ENCODE peak calls at places on chromosomes 2 and 18, in seven cellular contexts. Q is AG04449, G is tibial nerve, Y is upper lobe of left lung, C is mesendoderm, S is dorsolateral prefrontal cortex, A is upper lobe of right lung. I is an unnamed sample.

GRCh38 chr18:55239764-55240163 is 280.5 kb upstream of the CCDC68 start:
- DNase-seq in Q (no peak), G (no peak), Y (no peak), C (no peak), S (no peak), A (no peak), I (no peak)

GRCh38 chr2:85989288-85989865 is 100.6 kb upstream of the ST3GAL5 start:
- DNase-seq in Q (no peak), G (no peak), Y (no peak), C (no peak), S (no peak), A (no peak), I (no peak)

GRCh38 chr2:23669413-23670244 is 257.3 kb downstream of the ATAD2B start:
- DNase-seq in Q (no peak), G (peak; percentile 62), Y (no peak), C (peak; percentile 27), S (no peak), A (peak; percentile 80), I (peak; percentile 66)

GRCh38 chr2:67289921-67290371 is 107.2 kb upstream of the ETAA1 start:
- DNase-seq in Q (peak; percentile 72), G (no peak), Y (no peak), C (no peak), S (no peak), A (no peak), I (peak; percentile 48)

GRCh38 chr2:239297142-239298125 is 103.4 kb downstream of the HDAC4 start:
- DNase-seq in Q (no peak), G (no peak), Y (no peak), C (no peak), S (peak; percentile 25), A (peak; percentile 52), I (no peak)

GRCh38 chr2:86143926-86144685 is 38.1 kb downstream of the PTCD3 start:
- DNase-seq in Q (no peak), G (no peak), Y (no peak), C (no peak), S (no peak), A (no peak), I (no peak)

GRCh38 chr2:47662547-47662946 is 120.4 kb upstream of the MSH6 start:
- DNase-seq in Q (no peak), G (no peak), Y (no peak), C (no peak), S (no peak), A (no peak), I (no peak)

GRCh38 chr2:149115781-149116180 is 77.3 kb downstream of the LYPD6B start:
- DNase-seq in Q (no peak), G (no peak), Y (no peak), C (no peak), S (no peak), A (no peak), I (no peak)

GRCh38 chr2:85784474-85784986 is 30.7 kb downstream of the ATOH8 start:
- DNase-seq in Q (no peak), G (no peak), Y (no peak), C (no peak), S (no peak), A (peak; percentile 25), I (no peak)

GRCh38 chr2:29420484-29420883 is 305.3 kb downstream of the CLIP4 start:
- DNase-seq in Q (no peak), G (no peak), Y (no peak), C (no peak), S (no peak), A (no peak), I (no peak)

GRCh38 chr2:3101016-3101703 is 276.5 kb downstream of the EIPR1 start:
- DNase-seq in Q (no peak), G (no peak), Y (no peak), C (no peak), S (no peak), A (no peak), I (no peak)

GRCh38 chr2:219570924-219571310 is 422 bp downstream of the OBSL1 start:
- DNase-seq in Q (no peak), G (no peak), Y (peak; percentile 86), C (no peak), S (no peak), A (peak; percentile 69), I (no peak)

GRCh38 chr2:74935883-74936483 is 22.5 kb upstream of the POLE4 start:
- DNase-seq in Q (no peak), G (no peak), Y (no peak), C (no peak), S (no peak), A (no peak), I (no peak)

GRCh38 chr2:85430780-85431601 is 12.5 kb downstream of the SH2D6 start:
- DNase-seq in Q (no peak), G (no peak), Y (no peak), C (peak; percentile 95), S (peak; percentile 72), A (no peak), I (no peak)

GRCh38 chr2:230795856-230796255 is 68.9 kb upstream of the ITM2C start:
- DNase-seq in Q (no peak), G (peak; percentile 66), Y (no peak), C (no peak), S (no peak), A (no peak), I (peak; percentile 40)

GRCh38 chr2:113848758-113849460 is 41.0 kb upstream of the ACTR3 start:
- DNase-seq in Q (no peak), G (no peak), Y (no peak), C (no peak), S (no peak), A (no peak), I (no peak)

GRCh38 chr2:166067204-166067603 is 60.6 kb downstream of the SCN1A start:
- DNase-seq in Q (no peak), G (no peak), Y (no peak), C (no peak), S (no peak), A (no peak), I (no peak)

GRCh38 chr18:14943967-14944636 is 196.1 kb downstream of the ANKRD30B start:
- DNase-seq in Q (no peak), G (no peak), Y (no peak), C (peak; percentile 1), S (no peak), A (no peak), I (no peak)

GRCh38 chr18:57889841-57890240 is 86.7 kb upstream of the ATP8B1 start:
- DNase-seq in Q (no peak), G (no peak), Y (no peak), C (no peak), S (no peak), A (no peak), I (no peak)

GRCh38 chr2:18435425-18436037 is 124.9 kb downstream of the RDH14 start:
- DNase-seq in Q (no peak), G (peak; percentile 57), Y (no peak), C (peak; percentile 63), S (no peak), A (no peak), I (no peak)

GRCh38 chr2:229178117-229178516 is 93.0 kb downstream of the PID1 start:
- DNase-seq in Q (no peak), G (no peak), Y (no peak), C (no peak), S (no peak), A (no peak), I (no peak)

GRCh38 chr2:193517615-193518014 is 1322.9 kb upstream of the TMEFF2 start:
- DNase-seq in Q (no peak), G (no peak), Y (no peak), C (no peak), S (no peak), A (no peak), I (no peak)

GRCh38 chr2:207676827-207677354 is 34.5 kb upstream of the CCNYL1 start:
- DNase-seq in Q (peak; percentile 64), G (no peak), Y (no peak), C (peak; percentile 55), S (no peak), A (no peak), I (peak; percentile 46)

DNA sequence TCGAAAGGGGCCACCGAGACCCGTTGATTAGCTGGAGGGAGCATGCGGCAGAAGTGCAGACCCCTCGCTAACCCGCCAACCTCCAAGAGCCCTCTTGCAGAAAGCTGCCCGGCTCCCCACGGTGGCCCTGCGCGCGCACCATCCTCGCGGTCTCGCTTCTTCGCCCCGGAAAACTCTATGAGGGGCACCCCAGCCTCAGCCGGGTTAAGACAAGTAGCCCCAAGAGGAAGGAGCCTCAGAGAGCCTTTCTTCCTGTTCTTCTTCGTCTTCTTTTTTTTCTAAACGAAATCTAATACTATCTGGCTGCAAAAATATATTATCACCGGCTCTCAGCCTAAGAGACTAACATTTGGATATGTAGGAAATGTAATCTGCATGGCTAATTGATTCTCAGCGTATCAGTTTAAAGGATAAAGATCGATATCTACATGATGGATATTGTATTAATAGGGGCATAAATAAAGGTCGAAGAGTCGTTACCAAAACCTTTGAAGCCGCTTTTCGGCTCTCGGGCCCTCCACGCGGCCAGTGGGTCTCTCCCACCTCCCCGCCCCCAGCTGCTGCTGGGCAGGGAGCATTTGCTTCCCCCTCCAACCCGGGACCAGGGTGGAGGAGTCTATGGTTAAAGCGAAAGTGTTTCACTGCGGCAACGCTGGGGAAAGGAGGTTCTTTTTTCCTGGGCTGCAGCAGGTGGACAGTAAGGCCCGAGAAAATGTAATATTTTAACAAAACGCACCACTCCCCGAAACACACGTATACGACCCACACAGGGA is 6.1 kb upstream of the PAX3 start:
- DNase-seq in Q (no peak), G (no peak), Y (peak; percentile 83), C (no peak), S (no peak), A (no peak), I (no peak)
- H3K4me3 ChIP-seq in Q (peak overlapping the region; percentile 15), G (peak overlapping the region; percentile 58), Y (no peak overlapping the region), C (no peak overlapping the region), S (peak overlapping the region; percentile 65), A (peak overlapping the region; percentile 49), I (peak overlapping the region; percentile 48)

DNA sequence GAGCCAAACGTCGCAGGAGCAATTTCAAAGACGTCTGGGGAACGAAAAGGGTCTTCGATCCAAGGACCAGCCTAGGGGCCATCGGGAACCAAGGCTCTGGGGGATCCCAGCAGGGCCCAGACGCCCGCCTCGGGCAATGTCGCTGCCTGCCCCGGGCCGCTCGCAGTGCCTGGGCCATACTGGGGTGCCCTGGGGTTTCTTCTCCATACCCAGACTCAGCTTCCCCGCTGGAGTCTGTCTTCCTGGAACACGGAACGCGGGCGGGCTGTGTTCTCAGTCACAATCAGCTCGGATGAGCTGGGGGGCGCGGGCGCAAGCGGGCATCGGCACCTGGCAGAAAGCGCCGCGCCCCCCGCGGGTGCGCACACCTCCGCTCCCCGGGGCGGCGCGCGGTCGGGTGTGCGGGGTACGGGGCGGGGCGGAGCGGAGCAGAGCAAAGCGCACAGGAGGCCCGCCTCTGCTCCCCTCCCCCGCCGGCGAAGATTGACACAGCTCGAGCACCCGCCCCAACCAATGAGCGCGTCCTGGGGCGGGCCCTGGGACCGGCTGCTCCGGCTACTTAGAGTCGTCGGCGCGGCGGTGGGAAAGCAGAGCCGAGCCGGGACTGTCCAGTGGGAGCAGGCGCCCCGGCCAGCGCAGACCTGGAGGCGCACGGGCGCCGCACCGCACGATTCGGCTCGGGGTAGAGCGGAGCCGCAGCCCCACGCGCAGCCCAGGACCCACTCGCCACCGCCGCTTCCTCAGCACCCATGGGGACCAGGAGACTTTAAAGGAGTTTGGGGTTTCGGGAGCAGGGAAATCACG is at the start of gene LRATD1:
- DNase-seq in Q (no peak), G (peak; percentile 57), Y (peak; percentile 95), C (peak; percentile 91), S (peak; percentile 73), A (peak; percentile 91), I (peak; percentile 60)
- H3K4me3 ChIP-seq in Q (peak within 1 kb of the TSS; percentile 48), G (peak within 1 kb of the TSS; percentile 56), Y (peak within 1 kb of the TSS; percentile 50), C (peak within 1 kb of the TSS; percentile 36), S (peak within 1 kb of the TSS; percentile 76), A (peak within 1 kb of the TSS; percentile 58), I (peak within 1 kb of the TSS; percentile 64)

GRCh38 chr2:45696708-45697107 is 45.2 kb downstream of the PRKCE start:
- DNase-seq in Q (no peak), G (no peak), Y (no peak), C (peak; percentile 37), S (no peak), A (no peak), I (no peak)
- H3K4me3 ChIP-seq in Q (no peak overlapping the region), G (no peak overlapping the region), Y (no peak overlapping the region), C (no peak overlapping the region), S (no peak overlapping the region), A (no peak overlapping the region), I (no peak overlapping the region)

GRCh38 chr2:2097549-2097948 is 233.5 kb downstream of the MYT1L start:
- DNase-seq in Q (no peak), G (no peak), Y (no peak), C (no peak), S (no peak), A (no peak), I (no peak)
- H3K4me3 ChIP-seq in Q (no peak overlapping the region), G (no peak overlapping the region), Y (no peak overlapping the region), C (no peak overlapping the region), S (no peak overlapping the region), A (no peak overlapping the region), I (no peak overlapping the region)